ENCODE peak calls at places on chromosomes 13 and 19, in six cellular contexts. S is fibroblast of lung, F is IMR-90, E is H1, A is K562, N is kidney. J is an unnamed sample.

GRCh38 chr13:97982286-97982685 is 28.8 kb downstream of the IPO5 start:
- DNase-seq in E (no peak), N (no peak), S (peak; percentile 60), F (peak; percentile 48), A (no peak), J (no peak)

GRCh38 chr13:49859568-49859967 is 67.1 kb upstream of the KPNA3 start:
- DNase-seq in N (no peak), E (no peak), A (no peak), F (peak; percentile 92), S (peak; percentile 98), J (no peak)

GRCh38 chr13:69010789-69011188 is 1096.8 kb upstream of the ATXN8OS start:
- DNase-seq in N (no peak), F (no peak), A (no peak), S (no peak), E (no peak), J (no peak)

GRCh38 chr13:99199541-99200432 is 867 bp upstream of the UBAC2 start:
- DNase-seq in A (peak; percentile 67), S (peak; percentile 22), F (no peak), N (no peak), E (no peak), J (no peak)

GRCh38 chr19:29727906-29728305 is 12.8 kb upstream of the C19orf12 start:
- DNase-seq in F (no peak), N (no peak), E (no peak), A (no peak), S (no peak), J (no peak)

GRCh38 chr13:51614350-51614786 is 30.1 kb downstream of the WDFY2 start:
- DNase-seq in A (no peak), S (no peak), E (no peak), F (no peak), N (no peak), J (no peak)

GRCh38 chr13:59976856-59977255 is 186.9 kb downstream of the DIAPH3 start:
- DNase-seq in E (no peak), N (no peak), S (no peak), A (no peak), F (no peak), J (no peak)

GRCh38 chr19:3426433-3426832 is 53.9 kb downstream of the SMIM24 start:
- DNase-seq in F (no peak), A (no peak), E (no peak), S (no peak), N (peak; percentile 75), J (no peak)

GRCh38 chr13:42211704-42212103 is 60.2 kb upstream of the AKAP11 start:
- DNase-seq in A (no peak), E (no peak), S (peak; percentile 44), N (no peak), F (peak; percentile 64), J (no peak)

GRCh38 chr13:44765076-44765475 is 188.9 kb upstream of the TSC22D1 start:
- DNase-seq in A (no peak), E (no peak), S (no peak), F (no peak), N (no peak), J (no peak)

GRCh38 chr19:6204212-6204611 is 68.7 kb downstream of the ACSBG2 start:
- DNase-seq in N (no peak), E (no peak), A (no peak), F (no peak), S (no peak), J (no peak)

GRCh38 chr13:66888698-66889097 is 341.4 kb downstream of the PCDH9 start:
- DNase-seq in F (peak; percentile 18), A (no peak), E (no peak), S (peak; percentile 6), N (no peak), J (no peak)

GRCh38 chr13:45851171-45851889 is at the start of gene SIAH3:
- DNase-seq in E (no peak), N (no peak), S (peak; percentile 40), F (no peak), A (no peak), J (peak; percentile 74)

GRCh38 chr13:22915442-22916082 is 265.2 kb upstream of the SGCG start:
- DNase-seq in A (peak; percentile 16), E (peak; percentile 66), S (peak; percentile 65), N (peak; percentile 86), F (peak; percentile 17), J (peak; percentile 95)

GRCh38 chr19:18290250-18291018 is 9.0 kb upstream of the JUND start:
- DNase-seq in F (peak; percentile 52), S (peak; percentile 41), N (peak; percentile 77), A (no peak), E (no peak), J (peak; percentile 54)

GRCh38 chr13:93388701-93389100 is 162.1 kb downstream of the GPC6 start:
- DNase-seq in N (no peak), A (no peak), E (no peak), F (peak; percentile 86), S (peak; percentile 62), J (no peak)

GRCh38 chr13:94967183-94968039 is 255.1 kb upstream of the SOX21 start:
- DNase-seq in S (peak; percentile 20), E (no peak), N (peak; percentile 67), A (no peak), F (no peak), J (peak; percentile 83)

GRCh38 chr19:35297922-35298321 is 6.0 kb downstream of the MAG start:
- DNase-seq in S (no peak), F (no peak), A (no peak), E (no peak), N (no peak), J (no peak)

GRCh38 chr19:34171539-34171876 is 796 bp upstream of the LSM14A start:
- DNase-seq in A (no peak), F (peak; percentile 93), N (no peak), S (peak; percentile 83), E (no peak), J (no peak)

GRCh38 chr19:6458695-6459355 is 767 bp downstream of the SLC25A23 start:
- DNase-seq in S (no peak), F (no peak), N (no peak), A (no peak), E (no peak), J (peak; percentile 60)

GRCh38 chr13:31965361-31966066 is 66.1 kb upstream of the FRY start:
- DNase-seq in A (no peak), E (no peak), F (peak; percentile 84), S (peak; percentile 68), N (no peak), J (no peak)

GRCh38 chr13:66765559-66765958 is 464.6 kb downstream of the PCDH9 start:
- DNase-seq in F (no peak), E (no peak), A (no peak), S (no peak), N (no peak), J (no peak)

GRCh38 chr19:36139473-36140288 is at the start of gene CAPNS1:
- DNase-seq in A (peak; percentile 96), E (peak; percentile 91), F (peak; percentile 93), S (peak; percentile 91), N (peak; percentile 99), J (peak; percentile 99)

GRCh38 chr19:45446295-45446694 is 21.5 kb upstream of the FOSB start:
- DNase-seq in F (peak; percentile 52), A (no peak), E (no peak), N (no peak), S (peak; percentile 36), J (no peak)

GRCh38 chr13:72166102-72166660 is 299.2 kb upstream of the DACH1 start:
- DNase-seq in S (peak; percentile 58), A (no peak), N (no peak), F (no peak), E (no peak), J (no peak)

GRCh38 chr19:41373993-41374392 is 2.3 kb upstream of the TMEM91 start:
- DNase-seq in A (no peak), S (peak; percentile 90), F (peak; percentile 92), E (no peak), N (peak; percentile 91), J (no peak)

DNA sequence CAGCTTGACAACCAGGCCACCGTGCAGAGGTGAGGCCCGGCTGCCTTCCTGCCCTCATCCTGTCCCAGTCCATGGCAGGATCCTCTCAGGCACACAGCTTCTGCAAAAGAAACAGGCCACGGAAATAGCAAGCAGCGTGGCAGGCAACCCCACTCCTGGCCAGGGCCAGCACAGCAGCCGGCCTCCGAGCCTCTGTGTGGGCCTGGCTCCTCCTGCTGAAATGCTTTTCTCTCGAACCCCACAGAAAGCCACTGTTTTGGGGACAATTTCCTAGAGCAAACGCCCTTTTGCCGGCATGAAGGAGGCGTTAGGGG is 39.5 kb upstream of the F7 start:
- DNase-seq in S (no peak), E (no peak), N (no peak), F (no peak), A (no peak), J (no peak)
- H3K9ac ChIP-seq in S (no peak overlapping the region), E (no peak overlapping the region), N (no peak overlapping the region), F (no peak overlapping the region), A (no peak overlapping the region), J (no peak overlapping the region)

GRCh38 chr19:53507523-53508442 is 30.2 kb upstream of the ZNF331 start:
- DNase-seq in S (no peak), A (no peak), E (no peak), F (peak; percentile 41), N (no peak), J (no peak)

GRCh38 chr19:53511357-53511756 is 26.6 kb upstream of the ZNF331 start:
- DNase-seq in A (no peak), E (no peak), F (no peak), S (no peak), N (no peak), J (no peak)

GRCh38 chr19:53509845-53510244 is 28.1 kb upstream of the ZNF331 start:
- DNase-seq in N (no peak), S (no peak), E (no peak), F (no peak), A (no peak), J (no peak)

GRCh38 chr19:53509443-53509842 is 28.5 kb upstream of the ZNF331 start:
- DNase-seq in E (no peak), F (no peak), N (no peak), A (no peak), S (no peak), J (peak; percentile 35)

GRCh38 chr19:53511933-53512374 is 26.0 kb upstream of the ZNF331 start:
- DNase-seq in N (peak; percentile 81), E (peak; percentile 59), F (peak; percentile 65), S (peak; percentile 56), A (peak; percentile 63), J (peak; percentile 94)
- TF ChIP-seq CTCF in N (peak; percentile 55), E (peak; percentile 95), F (peak; percentile 66), S (peak; percentile 57), A (peak; percentile 84), J (peak; percentile 93)

GRCh38 chr19:11137542-11138384 is 17.8 kb downstream of the SPC24 start:
- DNase-seq in E (no peak), S (peak; percentile 81), N (peak; percentile 94), A (peak; percentile 73), F (peak; percentile 84), J (peak; percentile 92)
- H3K4me1 ChIP-seq in E (peaks cover 10% of the 10 kb centered on the region), S (peaks cover 29% of the 10 kb centered on the region), N (peaks cover 17% of the 10 kb centered on the region), A (peaks cover 45% of the 10 kb centered on the region), F (peaks cover 26% of the 10 kb centered on the region), J (peaks cover 2% of the 10 kb centered on the region)

GRCh38 chr13:61413572-61413971 is 2.1 kb downstream of the PCDH20 start:
- DNase-seq in E (no peak), S (no peak), F (no peak), A (no peak), N (peak; percentile 50), J (peak; percentile 65)

GRCh38 chr13:61414686-61415664 is 674 bp downstream of the PCDH20 start:
- DNase-seq in S (peak; percentile 56), A (no peak), N (peak; percentile 79), F (no peak), E (peak; percentile 83), J (peak; percentile 94)

GRCh38 chr13:61415749-61416148 is at the start of gene PCDH20:
- DNase-seq in A (no peak), S (no peak), E (no peak), N (no peak), F (no peak), J (no peak)

GRCh38 chr13:61417171-61417570 is 1.5 kb upstream of the PCDH20 start:
- DNase-seq in F (no peak), A (no peak), N (no peak), E (no peak), S (no peak), J (no peak)

GRCh38 chr13:61414136-61414535 is 1.5 kb downstream of the PCDH20 start:
- DNase-seq in S (no peak), N (no peak), F (no peak), A (no peak), E (no peak), J (peak; percentile 61)
- H3K9ac ChIP-seq in S (no peak overlapping the region), N (no peak overlapping the region), F (no peak overlapping the region), A (no peak overlapping the region), E (no peak overlapping the region), J (peak overlapping the region; percentile 38)

J was measured in endodermal cell.